ENCODE peak calls at places on chromosomes 5 and 9, in five cellular contexts. H is Peyer's patch, W is sigmoid colon, B is A549, K is thyroid gland. Y is an unnamed sample. For H3K4me1, the result is how much of the 10 kb centered on the place peaks cover.

GRCh38 chr5:132180134-132180745 is 47.4 kb downstream of the P4HA2 start:
- DNase-seq in W (no peak), H (no peak), B (peak), K (no peak), Y (no peak)

GRCh38 chr5:168851902-168852321 is 272.7 kb upstream of the PANK3 start:
- DNase-seq in B (peak), W (no peak), H (no peak), K (no peak), Y (no peak)

GRCh38 chr5:58107704-58108103 is 352.2 kb downstream of the PLK2 start:
- DNase-seq in K (no peak), H (no peak), B (no peak), W (no peak), Y (no peak)

GRCh38 chr5:1007681-1008450 is 736 bp upstream of the NKD2 start:
- DNase-seq in K (no peak), B (no peak), W (peak), H (peak), Y (no peak)

GRCh38 chr5:149809919-149810691 is 80.0 kb downstream of the PPARGC1B start:
- DNase-seq in B (no peak), H (no peak), W (no peak), K (no peak), Y (no peak)

GRCh38 chr9:116334581-116335150 is 181.1 kb downstream of the PAPPA start:
- DNase-seq in K (no peak), B (no peak), H (no peak), W (no peak), Y (no peak)

GRCh38 chr5:96017951-96018350 is 56.3 kb upstream of the ELL2 start:
- DNase-seq in H (no peak), K (no peak), W (no peak), B (peak), Y (no peak)

GRCh38 chr5:128169369-128170017 is 85.9 kb downstream of the SLC12A2 start:
- DNase-seq in K (no peak), H (no peak), W (no peak), B (no peak), Y (no peak)

GRCh38 chr9:127263664-127264063 is 910 bp upstream of the GARNL3 start:
- DNase-seq in K (peak), H (no peak), W (no peak), B (no peak), Y (no peak)

GRCh38 chr5:38208782-38209378 is 49.5 kb upstream of the EGFLAM start:
- DNase-seq in B (peak), H (no peak), W (no peak), K (no peak), Y (no peak)

GRCh38 chr9:96156578-96156977 is 145.4 kb downstream of the HSD17B3 start:
- DNase-seq in B (no peak), W (peak), K (no peak), H (no peak), Y (no peak)

GRCh38 chr9:130173462-130173876 is 1.3 kb downstream of the NCS1 start:
- DNase-seq in H (no peak), K (peak), B (no peak), W (peak), Y (no peak)

GRCh38 chr9:111866976-111867375 is 29.6 kb upstream of the UGCG start:
- DNase-seq in B (peak), H (no peak), K (no peak), W (no peak), Y (no peak)

GRCh38 chr5:139561655-139562451 is 714 bp downstream of the UBE2D2 start:
- DNase-seq in B (peak), K (peak), W (peak), H (no peak), Y (peak)

GRCh38 chr9:69170231-69170630 is 3.8 kb upstream of the TJP2 start:
- DNase-seq in K (no peak), B (no peak), W (no peak), H (no peak), Y (no peak)

GRCh38 chr5:87368601-87369000 is 44.1 kb downstream of the CCNH start:
- DNase-seq in H (no peak), W (no peak), B (no peak), K (no peak), Y (no peak)

GRCh38 chr9:73178044-73178443 is 26.4 kb downstream of the ANXA1 start:
- DNase-seq in B (no peak), K (no peak), W (no peak), H (no peak), Y (no peak)

GRCh38 chr9:83444110-83444509 is 94.1 kb downstream of the FRMD3 start:
- DNase-seq in H (no peak), B (no peak), W (no peak), K (peak), Y (no peak)

GRCh38 chr5:173925449-173926071 is 37.4 kb downstream of the CPEB4 start:
- DNase-seq in W (no peak), H (no peak), B (peak), K (no peak), Y (no peak)

GRCh38 chr9:17578911-17579793 is at the start of gene SH3GL2:
- DNase-seq in W (no peak), H (peak), B (peak), K (peak), Y (no peak)

GRCh38 chr5:66118294-66118693 is 25.8 kb upstream of the SREK1 start:
- DNase-seq in W (no peak), K (no peak), H (no peak), B (no peak), Y (no peak)

GRCh38 chr5:38929838-38930237 is 84.0 kb downstream of the OSMR start:
- DNase-seq in W (no peak), K (no peak), B (no peak), H (no peak), Y (no peak)

GRCh38 chr9:83649080-83649479 is 26.1 kb downstream of the IDNK start:
- DNase-seq in W (peak), K (peak), B (peak), H (peak), Y (peak)

GRCh38 chr9:133962341-133962740 is 29.8 kb downstream of the VAV2 start:
- DNase-seq in B (no peak), H (no peak), W (no peak), K (no peak), Y (no peak)

GRCh38 chr5:146690880-146691355 is 174.9 kb upstream of the GPR151 start:
- DNase-seq in K (no peak), H (no peak), B (no peak), W (no peak), Y (no peak)

GRCh38 chr5:28958581-28958980 is 1920.2 kb upstream of the CDH9 start:
- DNase-seq in H (no peak), W (no peak), B (no peak), K (no peak), Y (no peak)

GRCh38 chr5:173323799-173324114 is 4.5 kb downstream of the STC2 start:
- DNase-seq in K (no peak), B (no peak), H (no peak), W (no peak), Y (no peak)

GRCh38 chr9:125522328-125522725 is 184.7 kb downstream of the MAPKAP1 start:
- DNase-seq in W (no peak), B (no peak), H (no peak), K (peak), Y (peak)

GRCh38 chr5:82334856-82335255 is 56.7 kb upstream of the RPS23 start:
- DNase-seq in W (no peak), K (no peak), B (no peak), H (no peak), Y (no peak)

DNA sequence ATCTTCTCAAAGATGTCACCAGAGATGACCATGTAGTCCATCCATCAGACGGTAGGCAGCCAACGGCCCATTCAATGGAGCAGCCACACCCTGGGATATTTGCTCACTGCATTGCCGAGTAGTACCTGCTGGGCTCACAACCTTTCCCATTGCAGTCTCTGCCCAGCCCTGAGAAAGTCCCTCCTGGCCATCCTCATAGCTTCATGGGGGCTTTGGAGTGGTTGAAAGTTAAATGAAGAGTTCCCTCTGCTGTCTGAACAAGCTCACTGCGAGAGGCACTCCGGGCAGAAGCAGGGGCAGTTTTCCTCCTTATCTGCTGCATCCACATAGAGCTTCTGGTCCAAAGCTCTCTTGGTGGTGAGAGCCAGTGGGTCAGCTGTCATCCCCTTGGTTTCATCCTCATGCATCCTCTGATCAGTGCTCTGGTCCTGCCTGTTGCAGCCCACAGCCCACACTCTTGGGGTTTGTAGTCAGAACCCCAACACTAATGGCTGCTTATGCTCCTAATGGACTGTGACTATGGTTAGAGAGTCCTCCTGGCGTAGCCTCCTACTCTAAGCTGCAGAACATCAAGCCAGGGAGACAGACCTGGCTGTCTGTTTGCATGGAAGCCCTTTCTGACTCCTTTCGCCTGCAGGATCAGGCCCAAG is 23.3 kb downstream of the TNFSF8 start:
- DNase-seq in W (no peak), K (peak), H (no peak), B (peak), Y (no peak)
- H3K4me1 ChIP-seq in W (under half), K (under half), H (under half), B (half or more), Y (under half)

GRCh38 chr5:61624553-61624952 is 292.5 kb downstream of the ZSWIM6 start:
- DNase-seq in K (no peak), W (no peak), B (no peak), H (no peak), Y (no peak)
- H3K27ac ChIP-seq in K (peak), W (peak), B (peak), H (no peak), Y (no peak)

DNA sequence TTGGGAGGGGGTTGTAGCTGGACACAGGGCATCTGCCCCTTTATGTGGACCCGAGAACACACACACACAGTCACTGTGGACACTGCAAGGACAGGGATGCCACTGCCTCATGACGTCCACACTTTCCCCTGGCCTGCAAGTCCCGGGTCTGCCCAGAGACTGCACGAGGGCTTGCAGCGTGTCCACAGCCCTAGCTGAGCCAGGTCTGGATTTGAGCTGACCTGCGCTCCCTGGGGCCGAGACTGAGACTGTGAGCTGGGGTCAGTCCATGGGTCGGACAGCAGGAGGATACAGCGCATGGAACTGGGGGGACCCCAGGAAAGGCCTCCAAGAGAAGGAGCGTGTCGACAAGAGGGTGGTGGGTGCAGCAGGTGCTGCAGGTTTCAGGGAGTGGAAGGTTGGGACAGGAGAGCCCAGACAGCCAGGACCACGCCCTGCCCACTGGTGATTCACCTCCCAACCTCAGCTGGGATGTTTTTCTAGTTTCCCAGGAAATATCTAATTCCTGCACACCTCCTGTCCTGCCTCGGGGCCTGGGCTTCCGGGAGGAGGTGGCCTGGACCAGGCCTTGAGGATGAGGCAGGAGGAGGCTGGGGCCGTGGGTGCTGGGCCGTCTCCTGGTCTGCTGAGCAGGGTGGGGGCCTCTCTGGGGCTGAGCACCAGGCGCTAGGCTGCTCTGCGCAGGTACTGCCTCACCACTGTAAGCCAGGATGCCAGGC is 805 bp upstream of the RNF224 start:
- DNase-seq in K (no peak), W (no peak), B (peak), H (no peak), Y (no peak)
- TF ChIP-seq POLR2A in K (no peak), W (no peak), B (peak), H (no peak), Y (no peak)

DNA sequence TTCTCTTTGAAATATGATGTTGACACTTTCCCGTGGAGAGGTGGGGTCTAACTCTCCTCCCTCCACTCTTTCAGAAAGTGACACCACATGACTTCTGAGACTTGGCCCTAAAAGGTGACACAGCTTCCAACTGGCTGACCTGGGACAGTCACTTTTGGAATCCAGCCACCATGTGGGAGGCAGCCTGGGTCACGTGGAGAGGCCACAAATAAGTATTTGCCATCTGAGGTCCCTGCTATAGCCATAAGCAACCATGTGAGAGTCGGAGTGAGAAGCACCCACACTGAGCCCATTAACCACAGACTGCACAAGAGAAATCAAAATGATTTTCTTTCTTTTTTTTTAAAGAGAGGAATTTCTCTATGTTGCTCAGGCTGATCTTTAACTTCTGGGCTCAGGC is 4.1 kb upstream of the PHYKPL start:
- DNase-seq in H (no peak), B (no peak), K (peak), W (no peak), Y (peak)
- H3K4me1 ChIP-seq in H (under half), B (under half), K (under half), W (under half), Y (half or more)

GRCh38 chr9:3962467-3962866 is 337.4 kb downstream of the GLIS3 start:
- DNase-seq in W (no peak), K (no peak), H (no peak), B (peak), Y (no peak)
- H3K27ac ChIP-seq in W (no peak), K (peak), H (no peak), B (peak), Y (no peak)

Y was measured in gastrocnemius medialis.